ENCODE peak calls at places on chromosomes 7 and 10, in ten cellular contexts. B, C, O, I, F, T, E, Q, U and L are unnamed samples.

GRCh38 chr7:113015038-113015645 is 71.5 kb downstream of the GPR85 start:
- DNase-seq in B (no peak), C (peak; percentile 46), O (no peak), I (peak; percentile 27), F (peak; percentile 66), T (no peak), E (no peak), Q (peak; percentile 30), U (no peak), L (no peak)

GRCh38 chr10:11170993-11171416 is 153.3 kb downstream of the CELF2 start:
- DNase-seq in B (no peak), C (no peak), O (no peak), I (no peak), F (no peak), T (no peak), E (no peak), Q (no peak), U (no peak), L (no peak)

GRCh38 chr7:25922296-25922695 is 229.7 kb upstream of the NFE2L3 start:
- DNase-seq in B (no peak), C (no peak), O (no peak), I (peak; percentile 86), F (no peak), T (no peak), E (peak; percentile 10), Q (no peak), U (no peak), L (no peak)

GRCh38 chr7:20158684-20159083 is 58.5 kb downstream of the MACC1 start:
- DNase-seq in B (no peak), C (no peak), O (no peak), I (no peak), F (peak; percentile 17), T (no peak), E (no peak), Q (no peak), U (no peak), L (no peak)

GRCh38 chr7:22238354-22239311 is 118.3 kb downstream of the RAPGEF5 start:
- DNase-seq in B (no peak), C (no peak), O (no peak), I (peak; percentile 16), F (peak; percentile 70), T (no peak), E (no peak), Q (no peak), U (no peak), L (no peak)

GRCh38 chr10:46530249-46531186 is 25.9 kb downstream of the GPRIN2 start:
- DNase-seq in B (peak; percentile 9), C (peak; percentile 85), O (no peak), I (no peak), F (peak; percentile 100), T (no peak), E (no peak), Q (peak; percentile 94), U (no peak), L (peak; percentile 73)

GRCh38 chr7:78924581-78924980 is 528.9 kb downstream of the MAGI2 start:
- DNase-seq in B (no peak), C (peak; percentile 35), O (no peak), I (peak; percentile 4), F (peak; percentile 61), T (no peak), E (no peak), Q (peak; percentile 11), U (peak; percentile 9), L (no peak)

GRCh38 chr7:132777956-132778355 is 201.7 kb upstream of the PLXNA4 start:
- DNase-seq in B (no peak), C (no peak), O (no peak), I (no peak), F (no peak), T (no peak), E (no peak), Q (no peak), U (no peak), L (no peak)

GRCh38 chr10:72097448-72098300 is 9.3 kb upstream of the SPOCK2 start:
- DNase-seq in B (peak; percentile 64), C (peak; percentile 75), O (no peak), I (peak; percentile 59), F (peak; percentile 93), T (no peak), E (peak; percentile 88), Q (peak; percentile 98), U (no peak), L (peak; percentile 87)

GRCh38 chr7:128211626-128212025 is 29.5 kb upstream of the LEP start:
- DNase-seq in B (no peak), C (no peak), O (no peak), I (peak; percentile 37), F (no peak), T (no peak), E (no peak), Q (no peak), U (no peak), L (no peak)

GRCh38 chr10:124006526-124006925 is 86.9 kb downstream of the CHST15 start:
- DNase-seq in B (no peak), C (no peak), O (peak; percentile 12), I (no peak), F (no peak), T (no peak), E (no peak), Q (no peak), U (no peak), L (no peak)
- H3K9me3 ChIP-seq in B (no peaks in the 10 kb centered on the region), C (no peaks in the 10 kb centered on the region), O (no peaks in the 10 kb centered on the region), I (no peaks in the 10 kb centered on the region), F (no peaks in the 10 kb centered on the region), T (no peaks in the 10 kb centered on the region), E (no peaks in the 10 kb centered on the region), Q (no peaks in the 10 kb centered on the region), U (no peaks in the 10 kb centered on the region), L (no peaks in the 10 kb centered on the region)

DNA sequence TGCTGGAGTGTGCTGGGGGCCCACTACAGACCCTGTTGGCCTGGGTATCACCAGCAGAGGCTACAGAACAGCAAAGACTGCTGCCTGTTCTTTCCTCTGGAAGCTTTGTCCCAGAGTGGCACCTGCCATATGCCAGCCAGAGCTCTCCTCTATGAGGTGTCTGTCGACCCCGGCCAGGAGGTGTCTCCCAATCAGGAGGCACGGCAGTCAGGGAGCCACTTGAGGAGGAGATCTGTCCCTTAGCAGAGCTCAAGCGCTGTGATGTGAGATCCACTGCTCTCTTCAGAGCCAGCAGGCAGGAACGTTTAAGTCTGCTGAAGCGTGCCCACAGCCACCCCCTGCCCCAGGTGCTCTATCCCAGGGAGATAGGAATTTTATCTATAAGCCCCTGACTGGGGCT is 316.2 kb downstream of the ETV1 start:
- DNase-seq in B (no peak), C (no peak), O (no peak), I (no peak), F (no peak), T (no peak), E (no peak), Q (no peak), U (no peak), L (no peak)
- H3K9me3 ChIP-seq in B (peaks cover 23% of the 10 kb centered on the region), C (peaks cover 8% of the 10 kb centered on the region), O (no peaks in the 10 kb centered on the region), I (no peaks in the 10 kb centered on the region), F (no peaks in the 10 kb centered on the region), T (no peaks in the 10 kb centered on the region), E (no peaks in the 10 kb centered on the region), Q (no peaks in the 10 kb centered on the region), U (no peaks in the 10 kb centered on the region), L (no peaks in the 10 kb centered on the region)

DNA sequence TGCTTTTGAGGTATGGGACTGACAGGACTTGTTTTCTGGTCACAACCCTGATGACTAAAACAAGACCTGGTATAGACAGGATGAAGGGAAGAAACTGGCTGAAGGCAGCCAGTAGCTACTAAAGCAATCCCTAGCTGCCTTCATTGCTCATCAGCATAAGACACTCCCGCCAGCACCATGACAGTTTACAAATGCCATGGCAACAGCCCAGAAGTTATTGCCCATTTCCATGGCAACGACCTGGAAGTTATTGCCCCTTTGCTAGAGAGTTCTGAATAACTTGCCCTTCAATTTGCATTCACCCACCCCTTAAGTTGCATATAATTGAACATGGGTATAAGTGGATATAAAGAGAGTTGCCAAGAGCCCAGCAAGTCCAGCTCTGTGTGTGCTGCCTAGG is 169.6 kb upstream of the FAM171A1 start:
- DNase-seq in B (no peak), C (no peak), O (no peak), I (peak; percentile 18), F (peak; percentile 34), T (no peak), E (no peak), Q (no peak), U (peak; percentile 16), L (no peak)
- H3K9me3 ChIP-seq in B (peaks cover 11% of the 10 kb centered on the region), C (no peaks in the 10 kb centered on the region), O (no peaks in the 10 kb centered on the region), I (no peaks in the 10 kb centered on the region), F (no peaks in the 10 kb centered on the region), T (no peaks in the 10 kb centered on the region), E (no peaks in the 10 kb centered on the region), Q (no peaks in the 10 kb centered on the region), U (no peaks in the 10 kb centered on the region), L (no peaks in the 10 kb centered on the region)

GRCh38 chr10:14750900-14751575 is 23.7 kb downstream of the FAM107B start:
- DNase-seq in B (peak; percentile 33), C (no peak), O (no peak), I (no peak), F (no peak), T (no peak), E (no peak), Q (no peak), U (no peak), L (no peak)
- H3K9me3 ChIP-seq in B (peaks cover 2% of the 10 kb centered on the region), C (no peaks in the 10 kb centered on the region), O (no peaks in the 10 kb centered on the region), I (no peaks in the 10 kb centered on the region), F (no peaks in the 10 kb centered on the region), T (no peaks in the 10 kb centered on the region), E (no peaks in the 10 kb centered on the region), Q (peaks cover 11% of the 10 kb centered on the region), U (no peaks in the 10 kb centered on the region), L (no peaks in the 10 kb centered on the region)

DNA sequence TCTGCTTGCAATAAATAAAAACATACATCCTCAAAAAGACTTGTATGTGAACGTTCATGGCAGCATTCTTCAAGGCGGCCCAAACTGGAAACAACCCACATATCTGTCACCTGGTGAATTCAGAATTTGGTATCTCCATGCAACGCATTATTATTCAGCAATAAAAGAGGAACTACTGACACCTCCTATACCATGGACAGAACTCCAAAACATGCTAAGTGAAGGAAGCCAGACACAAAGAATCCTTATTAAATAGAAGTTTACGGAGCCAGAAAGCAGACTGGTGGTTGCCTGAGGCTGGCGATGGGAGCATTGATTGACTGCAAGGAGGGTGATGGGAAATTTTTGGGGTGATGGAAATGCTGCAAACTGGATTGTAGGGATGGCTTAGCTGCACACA is 530.8 kb upstream of the DPP6 start:
- DNase-seq in B (no peak), C (no peak), O (no peak), I (no peak), F (no peak), T (no peak), E (no peak), Q (no peak), U (no peak), L (no peak)
- H3K9me3 ChIP-seq in B (no peaks in the 10 kb centered on the region), C (no peaks in the 10 kb centered on the region), O (no peaks in the 10 kb centered on the region), I (peaks cover 2% of the 10 kb centered on the region), F (no peaks in the 10 kb centered on the region), T (no peaks in the 10 kb centered on the region), E (no peaks in the 10 kb centered on the region), Q (no peaks in the 10 kb centered on the region), U (peaks cover 24% of the 10 kb centered on the region), L (peaks cover 3% of the 10 kb centered on the region)

GRCh38 chr7:158550886-158551452 is 36.7 kb downstream of the PTPRN2 start:
- DNase-seq in B (peak; percentile 19), C (no peak), O (no peak), I (no peak), F (no peak), T (no peak), E (no peak), Q (no peak), U (no peak), L (no peak)
- H3K9me3 ChIP-seq in B (no peaks in the 10 kb centered on the region), C (no peaks in the 10 kb centered on the region), O (no peaks in the 10 kb centered on the region), I (peaks cover 34% of the 10 kb centered on the region), F (no peaks in the 10 kb centered on the region), T (no peaks in the 10 kb centered on the region), E (no peaks in the 10 kb centered on the region), Q (no peaks in the 10 kb centered on the region), U (peaks cover 35% of the 10 kb centered on the region), L (no peaks in the 10 kb centered on the region)